ENCODE peak calls at places on chromosomes 6 and 20, in nine cellular contexts. One of them, this sample, is unnamed.

GRCh38 chr6:43929511-43929910 is 159.5 kb downstream of the VEGFA start:
- DNase-seq in GM12891: no peak
- DNase-seq in immature natural killer cell: no peak
- DNase-seq in H7: no peak
- DNase-seq in HTR-8/SVneo: no peak
- DNase-seq in AG04450: no peak
- DNase-seq in activated CD4-positive, alpha-beta T cell treated with anti-CD3 and anti-CD28 coated beads for 48 hours: no peak
- DNase-seq in hypothalamus: no peak
- DNase-seq in HEK293T: no peak
- DNase-seq in this sample: no peak

GRCh38 chr6:85250586-85251216 is 199.2 kb upstream of the NT5E start:
- DNase-seq in GM12891: no peak
- DNase-seq in immature natural killer cell: no peak
- DNase-seq in H7: no peak
- DNase-seq in HTR-8/SVneo: no peak
- DNase-seq in AG04450: no peak
- DNase-seq in activated CD4-positive, alpha-beta T cell treated with anti-CD3 and anti-CD28 coated beads for 48 hours: no peak
- DNase-seq in hypothalamus: no peak
- DNase-seq in HEK293T: no peak
- DNase-seq in this sample: no peak

GRCh38 chr6:161370882-161371281 is 97.0 kb upstream of the AGPAT4 start:
- DNase-seq in GM12891: peak
- DNase-seq in immature natural killer cell: peak
- DNase-seq in H7: peak
- DNase-seq in HTR-8/SVneo: peak
- DNase-seq in AG04450: peak
- DNase-seq in activated CD4-positive, alpha-beta T cell treated with anti-CD3 and anti-CD28 coated beads for 48 hours: peak
- DNase-seq in hypothalamus: no peak
- DNase-seq in HEK293T: peak
- DNase-seq in this sample: peak

GRCh38 chr20:49866051-49866450 is 49.3 kb downstream of the SPATA2 start:
- DNase-seq in GM12891: no peak
- DNase-seq in immature natural killer cell: no peak
- DNase-seq in H7: no peak
- DNase-seq in HTR-8/SVneo: no peak
- DNase-seq in AG04450: peak
- DNase-seq in activated CD4-positive, alpha-beta T cell treated with anti-CD3 and anti-CD28 coated beads for 48 hours: no peak
- DNase-seq in hypothalamus: no peak
- DNase-seq in HEK293T: no peak
- DNase-seq in this sample: no peak

GRCh38 chr6:31477521-31477920 is 20.4 kb upstream of the MICB start:
- DNase-seq in GM12891: no peak
- DNase-seq in immature natural killer cell: no peak
- DNase-seq in H7: no peak
- DNase-seq in HTR-8/SVneo: no peak
- DNase-seq in AG04450: no peak
- DNase-seq in activated CD4-positive, alpha-beta T cell treated with anti-CD3 and anti-CD28 coated beads for 48 hours: no peak
- DNase-seq in hypothalamus: no peak
- DNase-seq in HEK293T: no peak
- DNase-seq in this sample: no peak

GRCh38 chr6:3625980-3626533 is 125.5 kb downstream of the PXDC1 start:
- DNase-seq in GM12891: no peak
- DNase-seq in immature natural killer cell: no peak
- DNase-seq in H7: peak
- DNase-seq in HTR-8/SVneo: no peak
- DNase-seq in AG04450: no peak
- DNase-seq in activated CD4-positive, alpha-beta T cell treated with anti-CD3 and anti-CD28 coated beads for 48 hours: no peak
- DNase-seq in hypothalamus: no peak
- DNase-seq in HEK293T: no peak
- DNase-seq in this sample: no peak

GRCh38 chr20:45080867-45081616 is 19.9 kb downstream of the KCNS1 start:
- DNase-seq in GM12891: no peak
- DNase-seq in immature natural killer cell: no peak
- DNase-seq in H7: no peak
- DNase-seq in HTR-8/SVneo: peak
- DNase-seq in AG04450: no peak
- DNase-seq in activated CD4-positive, alpha-beta T cell treated with anti-CD3 and anti-CD28 coated beads for 48 hours: no peak
- DNase-seq in hypothalamus: no peak
- DNase-seq in HEK293T: peak
- DNase-seq in this sample: no peak

GRCh38 chr6:88566746-88567534 is 396.5 kb downstream of the RNGTT start:
- DNase-seq in GM12891: peak
- DNase-seq in immature natural killer cell: no peak
- DNase-seq in H7: peak
- DNase-seq in HTR-8/SVneo: no peak
- DNase-seq in AG04450: no peak
- DNase-seq in activated CD4-positive, alpha-beta T cell treated with anti-CD3 and anti-CD28 coated beads for 48 hours: no peak
- DNase-seq in hypothalamus: no peak
- DNase-seq in HEK293T: no peak
- DNase-seq in this sample: no peak

GRCh38 chr20:36544134-36545018 is 3.1 kb downstream of the MYL9 start:
- DNase-seq in GM12891: no peak
- DNase-seq in immature natural killer cell: no peak
- DNase-seq in H7: peak
- DNase-seq in HTR-8/SVneo: no peak
- DNase-seq in AG04450: no peak
- DNase-seq in activated CD4-positive, alpha-beta T cell treated with anti-CD3 and anti-CD28 coated beads for 48 hours: no peak
- DNase-seq in hypothalamus: no peak
- DNase-seq in HEK293T: no peak
- DNase-seq in this sample: no peak

GRCh38 chr6:37019065-37019450 is 13.6 kb downstream of the FGD2 start:
- DNase-seq in GM12891: no peak
- DNase-seq in immature natural killer cell: no peak
- DNase-seq in H7: no peak
- DNase-seq in HTR-8/SVneo: no peak
- DNase-seq in AG04450: no peak
- DNase-seq in activated CD4-positive, alpha-beta T cell treated with anti-CD3 and anti-CD28 coated beads for 48 hours: no peak
- DNase-seq in hypothalamus: no peak
- DNase-seq in HEK293T: no peak
- DNase-seq in this sample: no peak

GRCh38 chr6:191487-192312 is 100.6 kb upstream of the DUSP22 start:
- DNase-seq in GM12891: no peak
- DNase-seq in immature natural killer cell: no peak
- DNase-seq in H7: no peak
- DNase-seq in HTR-8/SVneo: no peak
- DNase-seq in AG04450: no peak
- DNase-seq in activated CD4-positive, alpha-beta T cell treated with anti-CD3 and anti-CD28 coated beads for 48 hours: no peak
- DNase-seq in hypothalamus: no peak
- DNase-seq in HEK293T: no peak
- DNase-seq in this sample: no peak

GRCh38 chr6:2666906-2667575 is 83.7 kb downstream of the MYLK4 start:
- DNase-seq in GM12891: no peak
- DNase-seq in immature natural killer cell: no peak
- DNase-seq in H7: no peak
- DNase-seq in HTR-8/SVneo: no peak
- DNase-seq in AG04450: no peak
- DNase-seq in activated CD4-positive, alpha-beta T cell treated with anti-CD3 and anti-CD28 coated beads for 48 hours: no peak
- DNase-seq in hypothalamus: no peak
- DNase-seq in HEK293T: no peak
- DNase-seq in this sample: no peak

This sample was measured in GM19239.